ENCODE peak calls at places on chromosomes 3 and 15, in five cellular contexts. L, Y, D, H and W are unnamed samples.

GRCh38 chr3:39705351-39705900 is 104.0 kb upstream of the MYRIP start:
- DNase-seq in L (no peak), Y (no peak), D (peak), H (no peak), W (no peak)

GRCh38 chr3:137792633-137793271 is 28.6 kb downstream of the SOX14 start:
- DNase-seq in L (no peak), Y (peak), D (peak), H (peak), W (no peak)

GRCh38 chr3:71796268-71796667 is 11.3 kb upstream of the PROK2 start:
- DNase-seq in L (no peak), Y (no peak), D (no peak), H (no peak), W (no peak)

GRCh38 chr3:194472290-194472920 is 14.4 kb downstream of the ATP13A3 start:
- DNase-seq in L (no peak), Y (peak), D (peak), H (peak), W (no peak)

GRCh38 chr3:149784064-149784704 is 8.2 kb downstream of the ANKUB1 start:
- DNase-seq in L (no peak), Y (no peak), D (peak), H (no peak), W (no peak)

GRCh38 chr3:42476225-42477160 is 25.9 kb upstream of the VIPR1 start:
- DNase-seq in L (no peak), Y (peak), D (peak), H (peak), W (peak)

GRCh38 chr3:128237348-128238099 is 84.2 kb downstream of the EEFSEC start:
- DNase-seq in L (no peak), Y (no peak), D (no peak), H (no peak), W (no peak)

GRCh38 chr3:37174532-37175126 is at the start of gene LRRFIP2:
- DNase-seq in L (no peak), Y (peak), D (peak), H (no peak), W (no peak)

GRCh38 chr3:98843301-98843959 is 58.1 kb downstream of the DCBLD2 start:
- DNase-seq in L (no peak), Y (no peak), D (peak), H (no peak), W (no peak)

GRCh38 chr15:75228787-75229186 is 27.1 kb downstream of the C15orf39 start:
- DNase-seq in L (no peak), Y (no peak), D (no peak), H (no peak), W (no peak)

GRCh38 chr3:175518459-175518858 is 659.3 kb downstream of the NAALADL2 start:
- DNase-seq in L (no peak), Y (no peak), D (no peak), H (no peak), W (no peak)

GRCh38 chr3:135806342-135806741 is 159.2 kb upstream of the PPP2R3A start:
- DNase-seq in L (no peak), Y (no peak), D (no peak), H (no peak), W (no peak)